ENCODE peak calls at places on chromosomes 2 and 18, in four cellular contexts. C is fibroblast of lung; Y is activated effector memory CD4-positive, alpha-beta T cell treated with Interleukin-2 at 50 U/mL for 16 hours; E is heart left ventricle. J is an unnamed sample.

GRCh38 chr2:165745916-165746315 is 48.1 kb downstream of the GALNT3 start:
- DNase-seq in C (peak; percentile 4), Y (no peak), E (no peak), J (no peak)

GRCh38 chr2:38862481-38862880 is 13.3 kb downstream of the DHX57 start:
- DNase-seq in Y (no peak), E (no peak), C (no peak), J (no peak)

GRCh38 chr2:127422631-127423475 is 4.6 kb downstream of the PROC start:
- DNase-seq in Y (no peak), C (no peak), E (no peak), J (no peak)

GRCh38 chr2:220000080-220000479 is 372.6 kb downstream of the SLC4A3 start:
- DNase-seq in E (no peak), C (peak; percentile 5), Y (no peak), J (no peak)

GRCh38 chr2:172458561-172459124 is 31.3 kb downstream of the ITGA6 start:
- DNase-seq in C (no peak), Y (no peak), E (no peak), J (no peak)

GRCh38 chr2:148730085-148730484 is 85.5 kb downstream of the EPC2 start:
- DNase-seq in E (no peak), C (peak; percentile 14), Y (no peak), J (no peak)

GRCh38 chr2:178188466-178188865 is 5.8 kb upstream of the OSBPL6 start:
- DNase-seq in E (no peak), C (no peak), Y (no peak), J (no peak)

GRCh38 chr2:183091954-183092345 is 13.4 kb downstream of the DUSP19 start:
- DNase-seq in Y (no peak), C (no peak), E (no peak), J (no peak)

GRCh38 chr18:57080479-57080878 is 66.4 kb upstream of the BOD1L2 start:
- DNase-seq in E (no peak), Y (no peak), C (no peak), J (no peak)

GRCh38 chr18:32764611-32765244 is 8.1 kb downstream of the KLHL14 start:
- DNase-seq in E (no peak), Y (no peak), C (no peak), J (no peak)

GRCh38 chr2:229071292-229071976 is 199.7 kb downstream of the PID1 start:
- DNase-seq in C (no peak), E (peak; percentile 58), Y (no peak), J (no peak)

GRCh38 chr2:85215074-85216050 is 82.2 kb downstream of the TCF7L1 start:
- DNase-seq in E (peak; percentile 41), Y (no peak), C (peak; percentile 95), J (peak; percentile 83)

GRCh38 chr2:20052872-20053281 is 1.4 kb upstream of the LAPTM4A start:
- DNase-seq in Y (no peak), C (peak; percentile 92), E (peak; percentile 76), J (peak; percentile 83)

GRCh38 chr2:47493317-47493716 is 90.4 kb downstream of the MSH2 start:
- DNase-seq in E (no peak), C (no peak), Y (no peak), J (no peak)

GRCh38 chr2:127431408-127432023 is 13.3 kb downstream of the PROC start:
- DNase-seq in Y (no peak), E (no peak), C (no peak), J (no peak)

GRCh38 chr2:201298462-201298861 is 38.1 kb downstream of the CASP8 start:
- DNase-seq in C (no peak), E (no peak), Y (no peak), J (no peak)

GRCh38 chr2:73970850-73971471 is 13.7 kb upstream of the TET3 start:
- DNase-seq in C (peak; percentile 36), Y (peak; percentile 45), E (peak; percentile 82), J (no peak)

GRCh38 chr18:48186084-48186798 is 222.9 kb downstream of the ZBTB7C start:
- DNase-seq in E (peak; percentile 60), C (no peak), Y (no peak), J (no peak)

GRCh38 chr2:186848873-186849578 is at the start of gene ZSWIM2:
- DNase-seq in E (peak; percentile 62), Y (no peak), C (peak; percentile 89), J (peak; percentile 86)

GRCh38 chr2:127700527-127701192 is 637 bp upstream of the SFT2D3 start:
- DNase-seq in Y (no peak), E (peak; percentile 68), C (no peak), J (no peak)

GRCh38 chr2:161316686-161317085 is 8.5 kb downstream of the PSMD14 start:
- DNase-seq in Y (no peak), C (peak; percentile 40), E (no peak), J (no peak)

GRCh38 chr18:70289351-70290330 is 796 bp downstream of the SOCS6 start:
- DNase-seq in E (peak; percentile 45), C (peak; percentile 46), Y (no peak), J (no peak)

GRCh38 chr2:74291891-74292621 is 51.2 kb downstream of the SLC4A5 start:
- DNase-seq in Y (no peak), C (no peak), E (no peak), J (no peak)

GRCh38 chr18:3262234-3263171 is 570 bp downstream of the MYL12B start:
- DNase-seq in E (no peak), C (no peak), Y (peak; percentile 30), J (no peak)

GRCh38 chr2:60706021-60706420 is 50.0 kb upstream of the PAPOLG start:
- DNase-seq in E (no peak), Y (no peak), C (no peak), J (peak; percentile 8)

GRCh38 chr2:197179744-197180498 is 130.7 kb downstream of the ANKRD44 start:
- DNase-seq in E (peak; percentile 53), Y (no peak), C (peak; percentile 80), J (peak; percentile 67)

GRCh38 chr18:38898167-38898566 is 1332.6 kb upstream of the CELF4 start:
- DNase-seq in Y (no peak), E (no peak), C (no peak), J (no peak)

GRCh38 chr2:119809329-119810038 is 49.8 kb downstream of the PTPN4 start:
- DNase-seq in Y (no peak), E (peak; percentile 50), C (peak; percentile 81), J (peak; percentile 42)

GRCh38 chr2:108920686-108921085 is 68.3 kb downstream of the EDAR start:
- DNase-seq in C (no peak), Y (no peak), E (no peak), J (no peak)

GRCh38 chr2:231673348-231673770 is 35.0 kb upstream of the PTMA start:
- DNase-seq in E (peak; percentile 76), C (peak; percentile 32), Y (no peak), J (no peak)

J was measured in stromal cell of bone marrow.